ENCODE peak calls at places on chromosome 3, in four cellular contexts. I is fibroblast of lung, L is IMR-90, H is GM12878. D is an unnamed sample.

GRCh38 chr3:110773413-110773954 is 298.1 kb upstream of the NECTIN3 start:
- DNase-seq in L (peak; percentile 98), H (no peak), I (peak; percentile 96), D (peak; percentile 6)

GRCh38 chr3:106281231-106281630 is 412.4 kb upstream of the CBLB start:
- DNase-seq in H (no peak), L (peak; percentile 77), I (peak; percentile 42), D (no peak)

GRCh38 chr3:136960838-136961836 is 3.4 kb downstream of the IL20RB start:
- DNase-seq in H (no peak), I (no peak), L (no peak), D (no peak)

GRCh38 chr3:99579246-99579645 is 59.1 kb upstream of the COL8A1 start:
- DNase-seq in I (peak; percentile 69), H (no peak), L (peak; percentile 87), D (peak; percentile 48)

GRCh38 chr3:165544432-165544831 is 292.8 kb downstream of the BCHE start:
- DNase-seq in L (no peak), I (no peak), H (no peak), D (no peak)

GRCh38 chr3:15982667-15983145 is 184.9 kb upstream of the ANKRD28 start:
- DNase-seq in H (no peak), L (peak; percentile 96), I (peak; percentile 95), D (peak; percentile 68)

GRCh38 chr3:186529204-186529999 is 14.8 kb downstream of the CRYGS start:
- DNase-seq in L (no peak), I (no peak), H (no peak), D (no peak)

GRCh38 chr3:25962255-25962654 is 172.4 kb downstream of the OXSM start:
- DNase-seq in H (no peak), L (no peak), I (no peak), D (no peak)

GRCh38 chr3:157412323-157412845 is 24.3 kb upstream of the PTX3 start:
- DNase-seq in L (no peak), I (no peak), H (no peak), D (no peak)

GRCh38 chr3:195906865-195907729 is 1.3 kb downstream of the TNK2 start:
- DNase-seq in L (peak; percentile 19), I (no peak), H (peak; percentile 76), D (peak; percentile 85)

GRCh38 chr3:73215286-73215685 is 153.8 kb downstream of the EBLN2 start:
- DNase-seq in I (peak; percentile 4), L (no peak), H (no peak), D (no peak)

GRCh38 chr3:9153763-9154601 is 95.5 kb downstream of the SRGAP3 start:
- DNase-seq in H (no peak), L (no peak), I (peak; percentile 15), D (no peak)

GRCh38 chr3:16140116-16140893 is 34.2 kb upstream of the GALNT15 start:
- DNase-seq in I (peak; percentile 83), L (peak; percentile 88), H (no peak), D (peak; percentile 89)

GRCh38 chr3:172034786-172035685 is 4.3 kb upstream of the FNDC3B start:
- DNase-seq in H (no peak), L (peak; percentile 33), I (no peak), D (no peak)

GRCh38 chr3:110234831-110235230 is 836.8 kb upstream of the NECTIN3 start:
- DNase-seq in L (peak; percentile 28), I (peak; percentile 23), H (no peak), D (no peak)

GRCh38 chr3:55899887-55900286 is 412.8 kb upstream of the WNT5A start:
- DNase-seq in H (no peak), L (no peak), I (no peak), D (no peak)
- H2AFZ ChIP-seq in H (no peak overlapping the region), L (no peak overlapping the region), I (no peak overlapping the region), D (no peak overlapping the region)

DNA sequence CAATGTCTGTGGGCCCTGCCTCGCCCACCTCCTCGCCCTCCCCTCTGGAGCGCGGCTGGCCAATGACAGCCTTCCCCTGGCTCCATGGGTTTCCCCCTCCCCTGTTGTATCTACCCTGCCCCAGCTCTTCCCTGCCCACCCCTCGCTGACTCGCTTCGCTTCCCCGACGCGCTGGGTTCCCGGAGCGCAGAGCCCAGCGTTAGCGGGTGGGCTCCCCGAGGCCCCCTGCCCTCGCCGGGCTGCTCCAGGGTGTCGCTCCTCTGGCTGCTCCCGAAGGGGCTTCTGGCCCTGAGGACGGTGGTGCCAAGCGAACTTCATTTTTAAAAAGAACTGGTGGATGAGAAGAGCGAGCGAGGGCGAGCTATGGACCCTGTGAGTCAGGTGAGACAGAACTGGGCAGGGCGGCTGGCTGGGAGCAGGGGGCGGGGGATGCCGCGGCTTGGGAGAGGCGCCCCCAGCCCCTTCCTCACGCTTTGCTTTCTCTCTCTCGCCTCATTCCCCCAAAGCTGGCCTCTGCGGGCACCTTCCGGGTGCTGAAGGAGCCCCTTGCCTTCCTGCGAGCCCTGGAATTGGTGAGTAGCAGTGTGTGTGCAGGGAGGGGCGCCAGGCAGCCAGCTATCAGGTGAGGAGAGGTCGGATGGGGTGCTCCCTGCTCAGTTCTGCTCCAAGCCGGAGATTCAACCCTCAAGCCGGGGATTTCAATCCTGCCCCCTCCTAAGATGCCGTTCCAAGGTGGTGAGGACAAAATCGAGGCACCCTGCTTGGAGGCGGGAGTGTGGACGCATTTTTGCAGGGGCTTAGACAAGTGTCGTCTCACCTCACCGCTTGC is at the start of gene SYNPR:
- DNase-seq in L (no peak), H (no peak), I (no peak), D (no peak)
- H3K4me3 ChIP-seq in L (no peak within 1 kb of the TSS), H (no peak within 1 kb of the TSS), I (no peak within 1 kb of the TSS), D (no peak within 1 kb of the TSS)

GRCh38 chr3:196987022-196987421 is 18.4 kb upstream of the PIGZ start:
- DNase-seq in L (no peak), H (no peak), I (no peak), D (no peak)

GRCh38 chr3:196988241-196989029 is 19.8 kb upstream of the PIGZ start:
- DNase-seq in I (no peak), H (no peak), L (no peak), D (peak; percentile 38)

GRCh38 chr3:196985954-196986885 is 17.6 kb upstream of the PIGZ start:
- DNase-seq in H (no peak), L (no peak), I (no peak), D (no peak)

GRCh38 chr3:196983186-196983585 is 14.6 kb upstream of the PIGZ start:
- DNase-seq in H (no peak), I (no peak), L (no peak), D (no peak)

GRCh38 chr3:196985298-196985697 is 16.7 kb upstream of the PIGZ start:
- DNase-seq in L (no peak), H (no peak), I (no peak), D (no peak)
- H2AFZ ChIP-seq in L (no peak overlapping the region), H (no peak overlapping the region), I (no peak overlapping the region), D (no peak overlapping the region)

DNA sequence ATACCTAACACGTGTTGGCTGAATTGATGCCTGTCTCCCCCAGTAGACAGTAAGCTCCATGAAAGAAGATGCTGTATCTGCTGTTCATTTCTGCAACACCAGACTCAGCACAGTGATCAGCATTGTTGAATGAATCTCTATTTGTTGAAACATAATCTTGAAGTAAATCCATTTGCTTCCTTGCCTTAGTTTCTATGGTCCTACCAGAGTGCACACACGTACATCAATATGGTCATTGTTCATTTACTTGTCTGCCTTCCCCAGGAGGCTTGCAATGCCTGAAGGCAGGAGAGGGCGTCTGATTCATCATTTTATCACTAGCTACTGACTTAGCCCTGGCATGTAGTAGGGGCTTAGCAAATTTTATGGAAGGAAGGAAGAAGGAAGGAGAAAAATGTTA is 19.2 kb downstream of the RBP2 start:
- DNase-seq in H (no peak), I (no peak), L (no peak), D (no peak)
- H3K4me3 ChIP-seq in H (no peak overlapping the region), I (no peak overlapping the region), L (no peak overlapping the region), D (no peak overlapping the region)

GRCh38 chr3:130386604-130387263 is 41.3 kb downstream of the COL6A5 start:
- DNase-seq in L (peak; percentile 2), H (no peak), I (peak; percentile 3), D (no peak)

GRCh38 chr3:130393594-130393993 is 48.1 kb downstream of the COL6A5 start:
- DNase-seq in L (no peak), I (no peak), H (no peak), D (no peak)

GRCh38 chr3:130395331-130395730 is 49.9 kb downstream of the COL6A5 start:
- DNase-seq in I (no peak), H (no peak), L (no peak), D (no peak)

GRCh38 chr3:130392266-130392665 is 46.8 kb downstream of the COL6A5 start:
- DNase-seq in H (no peak), L (no peak), I (no peak), D (no peak)

GRCh38 chr3:130390079-130390478 is 44.6 kb downstream of the COL6A5 start:
- DNase-seq in H (no peak), L (no peak), I (no peak), D (no peak)
- H2AFZ ChIP-seq in H (no peak overlapping the region), L (no peak overlapping the region), I (no peak overlapping the region), D (no peak overlapping the region)

GRCh38 chr3:152196782-152197181 is 71.9 kb upstream of the MBNL1 start:
- DNase-seq in H (no peak), L (no peak), I (no peak), D (no peak)

GRCh38 chr3:152192936-152193672 is 75.6 kb upstream of the MBNL1 start:
- DNase-seq in H (no peak), I (no peak), L (no peak), D (no peak)

GRCh38 chr3:152193673-152194267 is 75.0 kb upstream of the MBNL1 start:
- DNase-seq in I (no peak), H (no peak), L (no peak), D (peak; percentile 31)

GRCh38 chr3:152197451-152197850 is 71.3 kb upstream of the MBNL1 start:
- DNase-seq in L (peak; percentile 50), H (no peak), I (no peak), D (peak; percentile 62)

GRCh38 chr3:152195206-152195605 is 73.5 kb upstream of the MBNL1 start:
- DNase-seq in I (no peak), H (no peak), L (no peak), D (no peak)
- H3K4me3 ChIP-seq in I (no peak overlapping the region), H (no peak overlapping the region), L (no peak overlapping the region), D (no peak overlapping the region)

GRCh38 chr3:77887611-77888010 is 847.7 kb downstream of the ROBO2 start:
- DNase-seq in H (no peak), L (peak; percentile 10), I (peak; percentile 9), D (no peak)

GRCh38 chr3:77889616-77890015 is 849.7 kb downstream of the ROBO2 start:
- DNase-seq in I (no peak), H (no peak), L (no peak), D (no peak)

DNA sequence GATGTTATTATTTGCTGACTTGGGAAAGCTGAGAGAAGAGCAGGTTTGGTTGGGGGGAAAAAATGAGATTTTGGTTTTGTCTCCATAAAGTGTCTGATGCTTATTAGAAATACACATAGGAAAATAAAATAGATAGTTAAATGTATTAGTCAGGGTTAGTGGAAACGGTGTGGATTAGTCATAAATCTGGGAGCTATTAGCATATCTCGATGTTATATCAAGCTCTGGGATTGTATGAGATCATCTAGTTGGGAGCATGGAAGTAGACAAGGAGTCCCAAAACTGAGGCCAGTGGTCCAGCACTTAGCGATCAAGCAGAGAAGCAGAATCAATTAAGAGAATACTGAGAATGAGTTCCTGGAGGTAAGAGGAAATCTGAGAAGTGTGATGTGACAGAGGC is 845.5 kb downstream of the ROBO2 start:
- DNase-seq in H (no peak), I (no peak), L (no peak), D (no peak)
- H2AFZ ChIP-seq in H (no peak overlapping the region), I (no peak overlapping the region), L (no peak overlapping the region), D (no peak overlapping the region)

DNA sequence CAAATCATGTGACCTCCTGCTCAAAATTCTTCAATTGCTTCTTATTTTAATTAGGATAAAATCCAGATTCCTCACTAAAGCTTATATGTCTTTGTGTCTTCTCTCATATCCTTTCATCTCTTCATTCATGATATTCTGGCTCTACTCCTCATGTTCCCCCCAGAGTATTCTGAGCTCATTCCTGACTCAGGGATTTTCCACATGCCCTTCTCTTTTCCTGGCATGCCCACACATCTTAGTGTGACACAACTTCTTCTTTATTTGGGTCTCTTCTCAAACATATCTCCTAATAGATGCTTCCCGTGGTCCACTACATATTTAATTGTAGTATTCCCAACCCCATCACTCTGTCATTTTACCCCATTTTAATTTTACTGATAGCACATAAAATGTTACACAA is 15.2 kb upstream of the MBNL1 start:
- DNase-seq in H (no peak), L (no peak), I (no peak), D (no peak)
- H3K4me3 ChIP-seq in H (no peak overlapping the region), L (no peak overlapping the region), I (no peak overlapping the region), D (no peak overlapping the region)